ENCODE peak calls at places on chromosomes 5 and 9, in five cellular contexts. J, I, F, H and C are unnamed samples.

GRCh38 chr9:14213504-14213903 is 100.4 kb downstream of the NFIB start:
- DNase-seq in J (no peak), F (no peak), H (no peak), I (no peak), C (no peak)

GRCh38 chr5:119360905-119361605 is 5.2 kb downstream of the TNFAIP8 start:
- DNase-seq in H (no peak), I (no peak), J (no peak), F (no peak), C (no peak)

GRCh38 chr9:91193658-91194391 is 167.9 kb downstream of the AUH start:
- DNase-seq in I (peak; percentile 65), H (no peak), F (no peak), J (peak; percentile 89), C (no peak)

GRCh38 chr5:64180661-64181343 is 15.2 kb downstream of the RNF180 start:
- DNase-seq in J (no peak), H (no peak), F (no peak), I (no peak), C (no peak)

GRCh38 chr5:62082370-62082778 is 223.6 kb upstream of the KIF2A start:
- DNase-seq in I (no peak), J (no peak), H (peak; percentile 5), F (no peak), C (no peak)

GRCh38 chr9:2281031-2281802 is 266.1 kb downstream of the SMARCA2 start:
- DNase-seq in H (no peak), F (no peak), I (no peak), J (no peak), C (no peak)

GRCh38 chr9:79694208-79694607 is 122.4 kb downstream of the TLE4 start:
- DNase-seq in I (no peak), J (no peak), H (no peak), F (no peak), C (no peak)

GRCh38 chr9:32986971-32987370 is 14.5 kb downstream of the APTX start:
- DNase-seq in H (no peak), J (no peak), F (no peak), I (no peak), C (no peak)

GRCh38 chr5:75509956-75510355 is 1.5 kb downstream of the CERT1 start:
- DNase-seq in H (no peak), I (no peak), F (no peak), J (no peak), C (no peak)

GRCh38 chr5:91225848-91226686 is 157.1 kb downstream of the ARRDC3 start:
- DNase-seq in I (peak; percentile 34), J (peak; percentile 33), F (no peak), H (peak; percentile 38), C (peak; percentile 15)

GRCh38 chr5:72427488-72428437 is 79.4 kb downstream of the ZNF366 start:
- DNase-seq in I (no peak), H (no peak), J (no peak), F (no peak), C (no peak)

GRCh38 chr9:14027114-14027812 is 286.7 kb downstream of the NFIB start:
- DNase-seq in H (no peak), I (no peak), F (no peak), J (peak; percentile 61), C (no peak)